ENCODE peak calls at places on chromosomes 2 and 18, in seven cellular contexts. B, P, J, G, M, R and Z are unnamed samples.

GRCh38 chr2:79294994-79295393 is 135.4 kb upstream of the REG3A start:
- DNase-seq in P (no peak), J (no peak), B (no peak), M (no peak), R (no peak), G (no peak), Z (no peak)

GRCh38 chr2:108621087-108621559 is 86.9 kb downstream of the LIMS1 start:
- DNase-seq in R (no peak), G (peak; percentile 53), M (peak; percentile 71), P (peak; percentile 55), B (peak; percentile 76), J (no peak), Z (peak; percentile 64)

GRCh38 chr2:215880970-215881369 is 132.4 kb downstream of the MREG start:
- DNase-seq in R (no peak), G (no peak), P (no peak), J (no peak), M (no peak), B (peak; percentile 30), Z (no peak)

GRCh38 chr18:48228301-48228715 is 180.9 kb downstream of the ZBTB7C start:
- DNase-seq in R (no peak), B (no peak), G (peak; percentile 6), J (peak; percentile 64), P (no peak), M (no peak), Z (no peak)

GRCh38 chr18:66638856-66639621 is 35.1 kb upstream of the CDH19 start:
- DNase-seq in J (no peak), R (no peak), G (no peak), M (no peak), P (no peak), B (no peak), Z (no peak)

GRCh38 chr2:215316336-215316735 is 4.5 kb downstream of the ATIC start:
- DNase-seq in J (no peak), R (no peak), M (no peak), B (no peak), G (no peak), P (no peak), Z (no peak)

GRCh38 chr2:190649798-190650390 is 1.0 kb downstream of the NAB1 start:
- DNase-seq in P (peak; percentile 21), R (no peak), M (no peak), J (no peak), B (peak; percentile 50), G (peak; percentile 57), Z (no peak)

GRCh38 chr2:191064590-191064989 is 50.6 kb upstream of the STAT1 start:
- DNase-seq in M (no peak), J (no peak), G (no peak), B (no peak), R (no peak), P (no peak), Z (no peak)

GRCh38 chr18:22490429-22490846 is 72.7 kb upstream of the CTAGE1 start:
- DNase-seq in J (no peak), R (no peak), P (no peak), M (no peak), B (no peak), G (no peak), Z (no peak)

GRCh38 chr2:231955758-231956472 is 5.6 kb upstream of the DIS3L2 start:
- DNase-seq in B (no peak), P (no peak), M (no peak), G (no peak), R (no peak), J (no peak), Z (no peak)

GRCh38 chr18:74493689-74494088 is 2.5 kb upstream of the CNDP2 start:
- DNase-seq in B (peak; percentile 67), J (no peak), R (peak; percentile 38), G (peak; percentile 71), M (peak; percentile 63), P (no peak), Z (peak; percentile 54)

GRCh38 chr2:26644188-26644835 is 3.1 kb upstream of the CIB4 start:
- DNase-seq in R (no peak), M (no peak), P (no peak), G (no peak), B (no peak), J (no peak), Z (no peak)

GRCh38 chr18:62018034-62018760 is 125.4 kb upstream of the RNF152 start:
- DNase-seq in G (peak; percentile 52), R (no peak), M (no peak), J (peak; percentile 82), B (peak; percentile 67), P (no peak), Z (peak; percentile 65)

GRCh38 chr18:78878335-78878734 is 101.3 kb upstream of the SALL3 start:
- DNase-seq in P (no peak), G (no peak), B (no peak), R (no peak), M (no peak), J (no peak), Z (no peak)

GRCh38 chr18:6569813-6570212 is 155.1 kb upstream of the L3MBTL4 start:
- DNase-seq in B (no peak), P (no peak), M (no peak), R (no peak), G (no peak), J (no peak), Z (no peak)

GRCh38 chr2:73516033-73516432 is 126.2 kb downstream of the NAT8 start:
- DNase-seq in B (peak; percentile 73), P (no peak), G (peak; percentile 33), R (no peak), M (no peak), J (no peak), Z (peak; percentile 65)

GRCh38 chr18:63140038-63140450 is 179.5 kb downstream of the BCL2 start:
- DNase-seq in P (no peak), B (no peak), M (no peak), J (no peak), R (no peak), G (no peak), Z (no peak)

GRCh38 chr18:31679133-31679731 is 5.1 kb downstream of the B4GALT6 start:
- DNase-seq in G (peak; percentile 85), M (no peak), P (no peak), B (peak; percentile 85), R (peak; percentile 67), J (no peak), Z (peak; percentile 85)